ENCODE peak calls at places on chromosome 14, in ten cellular contexts. One of them, this sample, is unnamed.

GRCh38 chr14:95300002-95300696 is 19.6 kb downstream of the CLMN start:
- DNase-seq in NCI-H1436: no peak
- DNase-seq in Calu3: no peak
- DNase-seq in nephron progenitor cell: no peak
- DNase-seq in activated CD4-positive, CD25-positive, alpha-beta regulatory T cell: no peak
- DNase-seq in NCI-H1092 treated with DMSO at 0.1 percent for 48 hours: peak; percentile 30
- DNase-seq in HCEC 1CT: no peak
- DNase-seq in GM12865: no peak
- DNase-seq in NCI-H510A: peak; percentile 58
- DNase-seq in AG10803: no peak
- DNase-seq in this sample: no peak

GRCh38 chr14:96949594-96949993 is 152.4 kb downstream of the VRK1 start:
- DNase-seq in NCI-H1436: no peak
- DNase-seq in Calu3: no peak
- DNase-seq in nephron progenitor cell: no peak
- DNase-seq in activated CD4-positive, CD25-positive, alpha-beta regulatory T cell: no peak
- DNase-seq in NCI-H1092 treated with DMSO at 0.1 percent for 48 hours: no peak
- DNase-seq in HCEC 1CT: no peak
- DNase-seq in GM12865: peak; percentile 21
- DNase-seq in NCI-H510A: no peak
- DNase-seq in AG10803: no peak
- DNase-seq in this sample: no peak

GRCh38 chr14:90698379-90698869 is 117.8 kb downstream of the TTC7B start:
- DNase-seq in NCI-H1436: no peak
- DNase-seq in Calu3: no peak
- DNase-seq in nephron progenitor cell: no peak
- DNase-seq in activated CD4-positive, CD25-positive, alpha-beta regulatory T cell: no peak
- DNase-seq in NCI-H1092 treated with DMSO at 0.1 percent for 48 hours: peak; percentile 81
- DNase-seq in HCEC 1CT: peak; percentile 16
- DNase-seq in GM12865: no peak
- DNase-seq in NCI-H510A: peak; percentile 68
- DNase-seq in AG10803: peak; percentile 70
- DNase-seq in this sample: peak; percentile 70

GRCh38 chr14:66379116-66379515 is 107.1 kb upstream of the CCDC196 start:
- DNase-seq in NCI-H1436: no peak
- DNase-seq in Calu3: peak; percentile 88
- DNase-seq in nephron progenitor cell: no peak
- DNase-seq in activated CD4-positive, CD25-positive, alpha-beta regulatory T cell: no peak
- DNase-seq in NCI-H1092 treated with DMSO at 0.1 percent for 48 hours: no peak
- DNase-seq in HCEC 1CT: no peak
- DNase-seq in GM12865: no peak
- DNase-seq in NCI-H510A: no peak
- DNase-seq in AG10803: no peak
- DNase-seq in this sample: no peak

GRCh38 chr14:21205026-21205677 is 49.3 kb upstream of the OR5AU1 start:
- DNase-seq in NCI-H1436: no peak
- DNase-seq in Calu3: no peak
- DNase-seq in nephron progenitor cell: no peak
- DNase-seq in activated CD4-positive, CD25-positive, alpha-beta regulatory T cell: no peak
- DNase-seq in NCI-H1092 treated with DMSO at 0.1 percent for 48 hours: no peak
- DNase-seq in HCEC 1CT: no peak
- DNase-seq in GM12865: no peak
- DNase-seq in NCI-H510A: no peak
- DNase-seq in AG10803: no peak
- DNase-seq in this sample: no peak

GRCh38 chr14:24398943-24399801 is at the start of gene NYNRIN:
- DNase-seq in NCI-H1436: peak; percentile 17
- DNase-seq in Calu3: peak; percentile 42
- DNase-seq in nephron progenitor cell: peak; percentile 86
- DNase-seq in activated CD4-positive, CD25-positive, alpha-beta regulatory T cell: no peak
- DNase-seq in NCI-H1092 treated with DMSO at 0.1 percent for 48 hours: peak; percentile 33
- DNase-seq in HCEC 1CT: no peak
- DNase-seq in GM12865: no peak
- DNase-seq in NCI-H510A: no peak
- DNase-seq in AG10803: no peak
- DNase-seq in this sample: peak; percentile 74

GRCh38 chr14:35810963-35811362 is 1.9 kb upstream of the RALGAPA1 start:
- DNase-seq in NCI-H1436: no peak
- DNase-seq in Calu3: no peak
- DNase-seq in nephron progenitor cell: no peak
- DNase-seq in activated CD4-positive, CD25-positive, alpha-beta regulatory T cell: no peak
- DNase-seq in NCI-H1092 treated with DMSO at 0.1 percent for 48 hours: no peak
- DNase-seq in HCEC 1CT: no peak
- DNase-seq in GM12865: no peak
- DNase-seq in NCI-H510A: no peak
- DNase-seq in AG10803: no peak
- DNase-seq in this sample: no peak

GRCh38 chr14:47227051-47227600 is 448.3 kb downstream of the MDGA2 start:
- DNase-seq in NCI-H1436: no peak
- DNase-seq in Calu3: no peak
- DNase-seq in nephron progenitor cell: no peak
- DNase-seq in activated CD4-positive, CD25-positive, alpha-beta regulatory T cell: no peak
- DNase-seq in NCI-H1092 treated with DMSO at 0.1 percent for 48 hours: no peak
- DNase-seq in HCEC 1CT: no peak
- DNase-seq in GM12865: no peak
- DNase-seq in NCI-H510A: no peak
- DNase-seq in AG10803: no peak
- DNase-seq in this sample: no peak

GRCh38 chr14:90625445-90625844 is 190.8 kb downstream of the TTC7B start:
- DNase-seq in NCI-H1436: no peak
- DNase-seq in Calu3: peak; percentile 34
- DNase-seq in nephron progenitor cell: no peak
- DNase-seq in activated CD4-positive, CD25-positive, alpha-beta regulatory T cell: no peak
- DNase-seq in NCI-H1092 treated with DMSO at 0.1 percent for 48 hours: no peak
- DNase-seq in HCEC 1CT: peak; percentile 3
- DNase-seq in GM12865: no peak
- DNase-seq in NCI-H510A: no peak
- DNase-seq in AG10803: no peak
- DNase-seq in this sample: no peak

GRCh38 chr14:29222671-29223268 is 456.2 kb downstream of the FOXG1 start:
- DNase-seq in NCI-H1436: peak; percentile 12
- DNase-seq in Calu3: peak; percentile 7
- DNase-seq in nephron progenitor cell: peak; percentile 3
- DNase-seq in activated CD4-positive, CD25-positive, alpha-beta regulatory T cell: no peak
- DNase-seq in NCI-H1092 treated with DMSO at 0.1 percent for 48 hours: peak; percentile 84
- DNase-seq in HCEC 1CT: peak; percentile 73
- DNase-seq in GM12865: peak; percentile 63
- DNase-seq in NCI-H510A: no peak
- DNase-seq in AG10803: peak; percentile 61
- DNase-seq in this sample: no peak

GRCh38 chr14:59333668-59334067 is 131.5 kb downstream of the GPR135 start:
- DNase-seq in NCI-H1436: peak; percentile 27
- DNase-seq in Calu3: no peak
- DNase-seq in nephron progenitor cell: no peak
- DNase-seq in activated CD4-positive, CD25-positive, alpha-beta regulatory T cell: no peak
- DNase-seq in NCI-H1092 treated with DMSO at 0.1 percent for 48 hours: no peak
- DNase-seq in HCEC 1CT: peak; percentile 89
- DNase-seq in GM12865: no peak
- DNase-seq in NCI-H510A: no peak
- DNase-seq in AG10803: peak; percentile 100
- DNase-seq in this sample: no peak

GRCh38 chr14:72781476-72782181 is 112.3 kb downstream of the DPF3 start:
- DNase-seq in NCI-H1436: no peak
- DNase-seq in Calu3: peak; percentile 75
- DNase-seq in nephron progenitor cell: no peak
- DNase-seq in activated CD4-positive, CD25-positive, alpha-beta regulatory T cell: no peak
- DNase-seq in NCI-H1092 treated with DMSO at 0.1 percent for 48 hours: no peak
- DNase-seq in HCEC 1CT: peak; percentile 82
- DNase-seq in GM12865: peak; percentile 49
- DNase-seq in NCI-H510A: no peak
- DNase-seq in AG10803: peak; percentile 84
- DNase-seq in this sample: no peak

GRCh38 chr14:89352976-89353817 is 63.8 kb downstream of the FOXN3 start:
- DNase-seq in NCI-H1436: no peak
- DNase-seq in Calu3: no peak
- DNase-seq in nephron progenitor cell: no peak
- DNase-seq in activated CD4-positive, CD25-positive, alpha-beta regulatory T cell: no peak
- DNase-seq in NCI-H1092 treated with DMSO at 0.1 percent for 48 hours: no peak
- DNase-seq in HCEC 1CT: no peak
- DNase-seq in GM12865: no peak
- DNase-seq in NCI-H510A: no peak
- DNase-seq in AG10803: no peak
- DNase-seq in this sample: no peak

GRCh38 chr14:106844608-106845285 is 1318.4 kb downstream of the TMEM121 start:
- DNase-seq in NCI-H1436: peak; percentile 40
- DNase-seq in Calu3: peak; percentile 81
- DNase-seq in nephron progenitor cell: no peak
- DNase-seq in activated CD4-positive, CD25-positive, alpha-beta regulatory T cell: no peak
- DNase-seq in NCI-H1092 treated with DMSO at 0.1 percent for 48 hours: peak; percentile 10
- DNase-seq in HCEC 1CT: no peak
- DNase-seq in GM12865: peak; percentile 68
- DNase-seq in NCI-H510A: no peak
- DNase-seq in AG10803: no peak
- DNase-seq in this sample: no peak

GRCh38 chr14:20412422-20412821 is 879 bp downstream of the TEP1 start:
- DNase-seq in NCI-H1436: no peak
- DNase-seq in Calu3: no peak
- DNase-seq in nephron progenitor cell: no peak
- DNase-seq in activated CD4-positive, CD25-positive, alpha-beta regulatory T cell: no peak
- DNase-seq in NCI-H1092 treated with DMSO at 0.1 percent for 48 hours: no peak
- DNase-seq in HCEC 1CT: no peak
- DNase-seq in GM12865: peak; percentile 75
- DNase-seq in NCI-H510A: no peak
- DNase-seq in AG10803: no peak
- DNase-seq in this sample: no peak

GRCh38 chr14:68756734-68757133 is 36.1 kb downstream of the ZFP36L1 start:
- DNase-seq in NCI-H1436: no peak
- DNase-seq in Calu3: no peak
- DNase-seq in nephron progenitor cell: no peak
- DNase-seq in activated CD4-positive, CD25-positive, alpha-beta regulatory T cell: no peak
- DNase-seq in NCI-H1092 treated with DMSO at 0.1 percent for 48 hours: no peak
- DNase-seq in HCEC 1CT: no peak
- DNase-seq in GM12865: no peak
- DNase-seq in NCI-H510A: no peak
- DNase-seq in AG10803: no peak
- DNase-seq in this sample: no peak

GRCh38 chr14:59055439-59056045 is 132.9 kb upstream of the DAAM1 start:
- DNase-seq in NCI-H1436: peak; percentile 45
- DNase-seq in Calu3: peak; percentile 20
- DNase-seq in nephron progenitor cell: peak; percentile 41
- DNase-seq in activated CD4-positive, CD25-positive, alpha-beta regulatory T cell: no peak
- DNase-seq in NCI-H1092 treated with DMSO at 0.1 percent for 48 hours: peak; percentile 46
- DNase-seq in HCEC 1CT: peak; percentile 33
- DNase-seq in GM12865: peak; percentile 61
- DNase-seq in NCI-H510A: no peak
- DNase-seq in AG10803: peak; percentile 70
- DNase-seq in this sample: no peak

GRCh38 chr14:77139540-77140342 is 1.9 kb downstream of the ZDHHC22 start:
- DNase-seq in NCI-H1436: peak; percentile 44
- DNase-seq in Calu3: peak; percentile 72
- DNase-seq in nephron progenitor cell: peak; percentile 84
- DNase-seq in activated CD4-positive, CD25-positive, alpha-beta regulatory T cell: peak; percentile 16
- DNase-seq in NCI-H1092 treated with DMSO at 0.1 percent for 48 hours: peak; percentile 38
- DNase-seq in HCEC 1CT: no peak
- DNase-seq in GM12865: peak; percentile 34
- DNase-seq in NCI-H510A: peak; percentile 33
- DNase-seq in AG10803: no peak
- DNase-seq in this sample: peak; percentile 86

GRCh38 chr14:24426912-24427536 is 2.4 kb downstream of the CBLN3 start:
- DNase-seq in NCI-H1436: no peak
- DNase-seq in Calu3: no peak
- DNase-seq in nephron progenitor cell: no peak
- DNase-seq in activated CD4-positive, CD25-positive, alpha-beta regulatory T cell: no peak
- DNase-seq in NCI-H1092 treated with DMSO at 0.1 percent for 48 hours: no peak
- DNase-seq in HCEC 1CT: no peak
- DNase-seq in GM12865: no peak
- DNase-seq in NCI-H510A: peak; percentile 41
- DNase-seq in AG10803: no peak
- DNase-seq in this sample: no peak

This sample was measured in glutamatergic neuron.